ENCODE peak calls at places on chromosome 20, in ten cellular contexts. One of them, this sample, is unnamed.
A peak's percentile ranks its signal among the peaks of the same experiment; 100 is the strongest.

GRCh38 chr20:57478176-57478575 is 46.8 kb downstream of the CTCFL start:
- DNase-seq in uterus: no peak
- DNase-seq in tibial nerve: no peak
- DNase-seq in spleen: peak; percentile 18
- DNase-seq in heart left ventricle: no peak
- DNase-seq in Peyer's patch: no peak
- DNase-seq in body of pancreas: no peak
- DNase-seq in HCT116: no peak
- DNase-seq in suprapubic skin: no peak
- DNase-seq in IMR-90: no peak
- DNase-seq in this sample: no peak

GRCh38 chr20:63334356-63334755 is 26.8 kb downstream of the CHRNA4 start:
- DNase-seq in uterus: no peak
- DNase-seq in tibial nerve: no peak
- DNase-seq in spleen: peak; percentile 13
- DNase-seq in heart left ventricle: peak; percentile 4
- DNase-seq in Peyer's patch: no peak
- DNase-seq in body of pancreas: no peak
- DNase-seq in HCT116: no peak
- DNase-seq in suprapubic skin: no peak
- DNase-seq in IMR-90: no peak
- DNase-seq in this sample: no peak

GRCh38 chr20:58112017-58112781 is 116.3 kb downstream of the ANKRD60 start:
- DNase-seq in uterus: no peak
- DNase-seq in tibial nerve: no peak
- DNase-seq in spleen: no peak
- DNase-seq in heart left ventricle: no peak
- DNase-seq in Peyer's patch: no peak
- DNase-seq in body of pancreas: peak; percentile 7
- DNase-seq in HCT116: no peak
- DNase-seq in suprapubic skin: peak; percentile 63
- DNase-seq in IMR-90: peak; percentile 36
- DNase-seq in this sample: no peak

GRCh38 chr20:17654649-17655285 is 27.3 kb downstream of the RRBP1 start:
- DNase-seq in uterus: peak; percentile 66
- DNase-seq in tibial nerve: peak; percentile 63
- DNase-seq in spleen: peak; percentile 49
- DNase-seq in heart left ventricle: peak; percentile 23
- DNase-seq in Peyer's patch: no peak
- DNase-seq in body of pancreas: peak; percentile 42
- DNase-seq in HCT116: no peak
- DNase-seq in suprapubic skin: peak; percentile 72
- DNase-seq in IMR-90: peak; percentile 52
- DNase-seq in this sample: no peak

GRCh38 chr20:49483706-49484101 is 1.2 kb upstream of the KCNB1 start:
- DNase-seq in uterus: no peak
- DNase-seq in tibial nerve: no peak
- DNase-seq in spleen: no peak
- DNase-seq in heart left ventricle: no peak
- DNase-seq in Peyer's patch: no peak
- DNase-seq in body of pancreas: no peak
- DNase-seq in HCT116: no peak
- DNase-seq in suprapubic skin: no peak
- DNase-seq in IMR-90: no peak
- DNase-seq in this sample: no peak

GRCh38 chr20:46118481-46119020 is 437 bp downstream of the CD40 start:
- DNase-seq in uterus: peak; percentile 61
- DNase-seq in tibial nerve: no peak
- DNase-seq in spleen: peak; percentile 87
- DNase-seq in heart left ventricle: peak; percentile 41
- DNase-seq in Peyer's patch: peak; percentile 75
- DNase-seq in body of pancreas: peak; percentile 36
- DNase-seq in HCT116: no peak
- DNase-seq in suprapubic skin: peak; percentile 72
- DNase-seq in IMR-90: no peak
- DNase-seq in this sample: peak; percentile 28

GRCh38 chr20:11922561-11922960 is 4.9 kb downstream of the BTBD3 start:
- DNase-seq in uterus: no peak
- DNase-seq in tibial nerve: no peak
- DNase-seq in spleen: no peak
- DNase-seq in heart left ventricle: peak; percentile 51
- DNase-seq in Peyer's patch: no peak
- DNase-seq in body of pancreas: no peak
- DNase-seq in HCT116: no peak
- DNase-seq in suprapubic skin: no peak
- DNase-seq in IMR-90: no peak
- DNase-seq in this sample: no peak

GRCh38 chr20:1663917-1664316 is 6.3 kb upstream of the SIRPG start:
- DNase-seq in uterus: no peak
- DNase-seq in tibial nerve: no peak
- DNase-seq in spleen: no peak
- DNase-seq in heart left ventricle: no peak
- DNase-seq in Peyer's patch: no peak
- DNase-seq in body of pancreas: no peak
- DNase-seq in HCT116: no peak
- DNase-seq in suprapubic skin: no peak
- DNase-seq in IMR-90: peak; percentile 1
- DNase-seq in this sample: no peak

DNA sequence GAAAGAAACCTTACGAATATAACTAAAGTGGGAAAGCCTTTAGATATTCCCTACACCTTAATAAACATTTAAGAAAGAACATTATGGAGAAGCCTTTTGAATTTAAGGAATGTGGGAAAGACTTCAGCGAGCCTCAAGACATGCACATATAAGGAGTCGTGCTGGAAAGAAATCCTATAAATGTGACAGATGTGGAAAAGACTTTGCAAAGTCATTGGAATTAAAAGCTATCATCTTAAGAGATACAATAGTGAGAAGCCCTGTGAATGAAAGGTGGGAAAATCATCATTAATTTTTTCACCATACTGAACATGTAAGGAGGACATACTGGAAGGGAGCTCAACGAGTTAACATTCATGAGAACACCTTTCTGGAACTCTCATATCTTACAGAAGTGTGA is 650.5 kb upstream of the DEFB115 start:
- DNase-seq in uterus: no peak
- DNase-seq in tibial nerve: no peak
- DNase-seq in spleen: no peak
- DNase-seq in heart left ventricle: no peak
- DNase-seq in Peyer's patch: no peak
- DNase-seq in body of pancreas: no peak
- DNase-seq in HCT116: no peak
- DNase-seq in suprapubic skin: no peak
- DNase-seq in IMR-90: no peak
- DNase-seq in this sample: no peak
- H3K9me3 ChIP-seq in uterus: no peaks in the 10 kb centered on the region
- H3K9me3 ChIP-seq in tibial nerve: no peaks in the 10 kb centered on the region
- H3K9me3 ChIP-seq in spleen: peaks cover 15% of the 10 kb centered on the region
- H3K9me3 ChIP-seq in heart left ventricle: peaks cover 26% of the 10 kb centered on the region
- H3K9me3 ChIP-seq in Peyer's patch: no peaks in the 10 kb centered on the region
- H3K9me3 ChIP-seq in body of pancreas: no peaks in the 10 kb centered on the region
- H3K9me3 ChIP-seq in HCT116: no peaks in the 10 kb centered on the region
- H3K9me3 ChIP-seq in suprapubic skin: peaks cover 6% of the 10 kb centered on the region
- H3K9me3 ChIP-seq in IMR-90: peaks cover 15% of the 10 kb centered on the region
- H3K9me3 ChIP-seq in this sample: peaks cover 23% of the 10 kb centered on the region

GRCh38 chr20:36677422-36677771 is 31.4 kb upstream of the SLA2 start:
- DNase-seq in uterus: no peak
- DNase-seq in tibial nerve: no peak
- DNase-seq in spleen: no peak
- DNase-seq in heart left ventricle: no peak
- DNase-seq in Peyer's patch: no peak
- DNase-seq in body of pancreas: no peak
- DNase-seq in HCT116: no peak
- DNase-seq in suprapubic skin: no peak
- DNase-seq in IMR-90: no peak
- DNase-seq in this sample: no peak
- TF ChIP-seq POLR2A in uterus: no peak
- TF ChIP-seq POLR2A in tibial nerve: no peak
- TF ChIP-seq POLR2A in spleen: no peak
- TF ChIP-seq POLR2A in heart left ventricle: no peak
- TF ChIP-seq POLR2A in Peyer's patch: no peak
- TF ChIP-seq POLR2A in body of pancreas: no peak
- TF ChIP-seq POLR2A in HCT116: peak; percentile 99
- TF ChIP-seq POLR2A in suprapubic skin: no peak
- TF ChIP-seq POLR2A in IMR-90: no peak
- TF ChIP-seq POLR2A in this sample: no peak

GRCh38 chr20:32157611-32158010 is 48.1 kb downstream of the TM9SF4 start:
- DNase-seq in uterus: no peak
- DNase-seq in tibial nerve: no peak
- DNase-seq in spleen: peak; percentile 51
- DNase-seq in heart left ventricle: no peak
- DNase-seq in Peyer's patch: no peak
- DNase-seq in body of pancreas: no peak
- DNase-seq in HCT116: no peak
- DNase-seq in suprapubic skin: no peak
- DNase-seq in IMR-90: no peak
- DNase-seq in this sample: no peak

GRCh38 chr20:32158943-32159660 is 48.4 kb downstream of the PLAGL2 start:
- DNase-seq in uterus: no peak
- DNase-seq in tibial nerve: no peak
- DNase-seq in spleen: peak; percentile 54
- DNase-seq in heart left ventricle: no peak
- DNase-seq in Peyer's patch: peak; percentile 36
- DNase-seq in body of pancreas: no peak
- DNase-seq in HCT116: no peak
- DNase-seq in suprapubic skin: peak; percentile 10
- DNase-seq in IMR-90: no peak
- DNase-seq in this sample: no peak

GRCh38 chr20:32158351-32158750 is 48.8 kb downstream of the TM9SF4 start:
- DNase-seq in uterus: no peak
- DNase-seq in tibial nerve: no peak
- DNase-seq in spleen: peak; percentile 28
- DNase-seq in heart left ventricle: no peak
- DNase-seq in Peyer's patch: no peak
- DNase-seq in body of pancreas: no peak
- DNase-seq in HCT116: no peak
- DNase-seq in suprapubic skin: no peak
- DNase-seq in IMR-90: no peak
- DNase-seq in this sample: no peak

GRCh38 chr20:32160341-32160740 is 47.2 kb downstream of the PLAGL2 start:
- DNase-seq in uterus: no peak
- DNase-seq in tibial nerve: no peak
- DNase-seq in spleen: peak; percentile 36
- DNase-seq in heart left ventricle: no peak
- DNase-seq in Peyer's patch: no peak
- DNase-seq in body of pancreas: no peak
- DNase-seq in HCT116: no peak
- DNase-seq in suprapubic skin: no peak
- DNase-seq in IMR-90: no peak
- DNase-seq in this sample: no peak

DNA sequence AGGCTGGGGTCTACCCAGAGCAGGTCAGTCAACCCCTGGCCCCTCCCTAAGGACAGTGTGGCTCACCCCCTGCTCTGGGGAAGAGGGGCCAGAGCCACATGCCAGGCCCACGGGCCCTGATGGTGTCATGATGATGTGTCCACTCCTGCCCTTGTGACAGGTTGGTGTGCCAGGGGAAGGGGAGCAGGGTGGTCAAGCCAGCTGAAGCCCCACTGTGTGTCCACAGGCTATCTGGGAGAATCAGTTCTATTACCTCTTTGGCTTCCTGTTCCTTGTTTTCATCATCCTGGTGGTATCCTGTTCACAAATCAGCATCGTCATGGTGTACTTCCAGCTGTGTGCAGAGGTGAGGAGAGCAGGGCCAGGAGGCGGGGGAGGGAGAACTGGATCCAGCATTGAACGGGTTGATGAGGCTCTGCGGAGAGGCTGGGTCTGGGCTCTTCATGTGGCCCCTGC is 47.7 kb downstream of the PLAGL2 start:
- DNase-seq in uterus: no peak
- DNase-seq in tibial nerve: no peak
- DNase-seq in spleen: peak; percentile 61
- DNase-seq in heart left ventricle: no peak
- DNase-seq in Peyer's patch: no peak
- DNase-seq in body of pancreas: no peak
- DNase-seq in HCT116: no peak
- DNase-seq in suprapubic skin: peak; percentile 57
- DNase-seq in IMR-90: no peak
- DNase-seq in this sample: no peak
- H3K36me3 ChIP-seq in uterus: no peaks in the 10 kb centered on the region
- H3K36me3 ChIP-seq in tibial nerve: peaks cover 5% of the 10 kb centered on the region
- H3K36me3 ChIP-seq in spleen: peaks cover 57% of the 10 kb centered on the region
- H3K36me3 ChIP-seq in heart left ventricle: peaks cover 9% of the 10 kb centered on the region
- H3K36me3 ChIP-seq in Peyer's patch: no peaks in the 10 kb centered on the region
- H3K36me3 ChIP-seq in body of pancreas: no peaks in the 10 kb centered on the region
- H3K36me3 ChIP-seq in HCT116: peaks cover 21% of the 10 kb centered on the region
- H3K36me3 ChIP-seq in suprapubic skin: peaks cover 73% of the 10 kb centered on the region
- H3K36me3 ChIP-seq in IMR-90: peaks cover 57% of the 10 kb centered on the region
- H3K36me3 ChIP-seq in this sample: peaks cover 86% of the 10 kb centered on the region

GRCh38 chr20:56163806-56164205 is 84.7 kb upstream of the MC3R start:
- DNase-seq in uterus: no peak
- DNase-seq in tibial nerve: no peak
- DNase-seq in spleen: no peak
- DNase-seq in heart left ventricle: no peak
- DNase-seq in Peyer's patch: no peak
- DNase-seq in body of pancreas: no peak
- DNase-seq in HCT116: no peak
- DNase-seq in suprapubic skin: no peak
- DNase-seq in IMR-90: no peak
- DNase-seq in this sample: no peak

GRCh38 chr20:56171087-56172012 is 77.2 kb upstream of the MC3R start:
- DNase-seq in uterus: no peak
- DNase-seq in tibial nerve: no peak
- DNase-seq in spleen: no peak
- DNase-seq in heart left ventricle: no peak
- DNase-seq in Peyer's patch: no peak
- DNase-seq in body of pancreas: peak; percentile 23
- DNase-seq in HCT116: no peak
- DNase-seq in suprapubic skin: no peak
- DNase-seq in IMR-90: no peak
- DNase-seq in this sample: no peak

GRCh38 chr20:56160956-56161355 is 87.6 kb upstream of the MC3R start:
- DNase-seq in uterus: no peak
- DNase-seq in tibial nerve: no peak
- DNase-seq in spleen: no peak
- DNase-seq in heart left ventricle: no peak
- DNase-seq in Peyer's patch: no peak
- DNase-seq in body of pancreas: no peak
- DNase-seq in HCT116: no peak
- DNase-seq in suprapubic skin: no peak
- DNase-seq in IMR-90: no peak
- DNase-seq in this sample: no peak

DNA sequence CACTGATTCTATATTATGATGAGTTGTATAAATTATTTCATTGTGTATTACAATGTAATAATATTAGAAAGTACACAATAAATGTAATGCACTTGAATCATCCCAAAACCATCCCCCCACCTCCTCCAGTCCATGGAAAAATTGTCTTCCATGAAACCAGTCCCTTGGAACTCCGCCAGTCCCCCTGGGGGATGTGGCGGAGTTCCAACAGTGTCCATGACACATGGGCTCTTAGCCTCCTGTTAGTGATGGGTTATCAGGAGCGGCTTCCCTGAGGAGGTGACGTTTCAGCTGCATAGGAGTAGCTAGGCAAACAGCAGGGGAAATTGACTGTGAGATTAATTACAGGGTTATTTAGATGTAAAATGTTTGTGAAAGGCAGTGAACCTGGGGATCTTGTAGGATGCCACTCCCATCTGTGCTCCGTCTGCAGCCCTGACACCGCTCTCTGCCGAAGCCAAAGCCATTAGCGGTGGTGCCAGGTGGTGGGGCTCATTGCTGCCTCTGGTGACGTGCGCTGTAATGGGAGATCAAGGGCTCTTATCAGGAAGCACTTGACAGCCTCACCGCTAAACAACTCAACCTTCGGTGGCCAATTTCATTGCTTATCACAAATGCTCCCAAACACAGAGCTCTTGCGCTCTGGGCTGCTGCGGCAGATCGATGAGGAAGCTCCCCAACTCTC is 81.6 kb upstream of the MC3R start:
- DNase-seq in uterus: no peak
- DNase-seq in tibial nerve: no peak
- DNase-seq in spleen: no peak
- DNase-seq in heart left ventricle: no peak
- DNase-seq in Peyer's patch: no peak
- DNase-seq in body of pancreas: no peak
- DNase-seq in HCT116: no peak
- DNase-seq in suprapubic skin: no peak
- DNase-seq in IMR-90: no peak
- DNase-seq in this sample: no peak
- H3K9me3 ChIP-seq in uterus: no peaks in the 10 kb centered on the region
- H3K9me3 ChIP-seq in tibial nerve: no peaks in the 10 kb centered on the region
- H3K9me3 ChIP-seq in spleen: no peaks in the 10 kb centered on the region
- H3K9me3 ChIP-seq in heart left ventricle: no peaks in the 10 kb centered on the region
- H3K9me3 ChIP-seq in Peyer's patch: no peaks in the 10 kb centered on the region
- H3K9me3 ChIP-seq in body of pancreas: no peaks in the 10 kb centered on the region
- H3K9me3 ChIP-seq in HCT116: peaks cover 9% of the 10 kb centered on the region
- H3K9me3 ChIP-seq in suprapubic skin: no peaks in the 10 kb centered on the region
- H3K9me3 ChIP-seq in IMR-90: peaks cover 19% of the 10 kb centered on the region
- H3K9me3 ChIP-seq in this sample: no peaks in the 10 kb centered on the region

This sample was measured in stomach.